ENCODE peak calls at places on chromosome 7, in four cellular contexts. Q is transverse colon, R is thyroid gland, W is right lobe of liver. S is an unnamed sample.

GRCh38 chr7:28435732-28436378 is 23.5 kb downstream of the CREB5 start:
- DNase-seq in Q (no peak), R (no peak), W (no peak), S (no peak)

GRCh38 chr7:46568420-46569116 is 647.5 kb upstream of the IGFBP3 start:
- DNase-seq in Q (peak; percentile 48), R (no peak), W (no peak), S (no peak)

GRCh38 chr7:131507592-131508331 is 48.7 kb downstream of the PODXL start:
- DNase-seq in Q (peak; percentile 87), R (peak; percentile 82), W (peak; percentile 90), S (peak; percentile 84)

GRCh38 chr7:128939861-128940410 is 2.2 kb downstream of the IRF5 start:
- DNase-seq in Q (peak; percentile 30), R (no peak), W (peak; percentile 55), S (no peak)

GRCh38 chr7:35185908-35186731 is 67.8 kb downstream of the TBX20 start:
- DNase-seq in Q (no peak), R (peak; percentile 22), W (no peak), S (no peak)

GRCh38 chr7:103983201-103983977 is 6.1 kb downstream of the RELN start:
- DNase-seq in Q (no peak), R (no peak), W (no peak), S (no peak)

GRCh38 chr7:139720705-139721231 is 57.0 kb downstream of the HIPK2 start:
- DNase-seq in Q (peak; percentile 50), R (no peak), W (no peak), S (peak; percentile 58)

GRCh38 chr7:6705959-6706665 is 635 bp downstream of the ZNF12 start:
- DNase-seq in Q (peak; percentile 16), R (peak; percentile 35), W (peak; percentile 61), S (peak; percentile 27)

GRCh38 chr7:7913506-7913905 is 55.1 kb upstream of the GLCCI1 start:
- DNase-seq in Q (no peak), R (no peak), W (no peak), S (no peak)

GRCh38 chr7:135147341-135147898 is 452 bp upstream of the TMEM140 start:
- DNase-seq in Q (no peak), R (no peak), W (no peak), S (no peak)

GRCh38 chr7:30921951-30922401 is 10.3 kb downstream of the AQP1 start:
- DNase-seq in Q (peak; percentile 6), R (peak; percentile 1), W (peak; percentile 37), S (peak; percentile 12)

GRCh38 chr7:39948375-39948774 is 1.7 kb upstream of the CDK13 start:
- DNase-seq in Q (peak; percentile 16), R (no peak), W (no peak), S (no peak)

GRCh38 chr7:38316733-38317360 is 43.4 kb upstream of the TARP start:
- DNase-seq in Q (no peak), R (no peak), W (no peak), S (no peak)

GRCh38 chr7:105643384-105643783 is 62.1 kb upstream of the EFCAB10 start:
- DNase-seq in Q (no peak), R (no peak), W (no peak), S (no peak)

GRCh38 chr7:43516581-43517342 is 66.1 kb upstream of the STK17A start:
- DNase-seq in Q (no peak), R (no peak), W (no peak), S (no peak)
- H3K27ac ChIP-seq in Q (no peak overlapping the region), R (no peak overlapping the region), W (no peak overlapping the region), S (no peak overlapping the region)

DNA sequence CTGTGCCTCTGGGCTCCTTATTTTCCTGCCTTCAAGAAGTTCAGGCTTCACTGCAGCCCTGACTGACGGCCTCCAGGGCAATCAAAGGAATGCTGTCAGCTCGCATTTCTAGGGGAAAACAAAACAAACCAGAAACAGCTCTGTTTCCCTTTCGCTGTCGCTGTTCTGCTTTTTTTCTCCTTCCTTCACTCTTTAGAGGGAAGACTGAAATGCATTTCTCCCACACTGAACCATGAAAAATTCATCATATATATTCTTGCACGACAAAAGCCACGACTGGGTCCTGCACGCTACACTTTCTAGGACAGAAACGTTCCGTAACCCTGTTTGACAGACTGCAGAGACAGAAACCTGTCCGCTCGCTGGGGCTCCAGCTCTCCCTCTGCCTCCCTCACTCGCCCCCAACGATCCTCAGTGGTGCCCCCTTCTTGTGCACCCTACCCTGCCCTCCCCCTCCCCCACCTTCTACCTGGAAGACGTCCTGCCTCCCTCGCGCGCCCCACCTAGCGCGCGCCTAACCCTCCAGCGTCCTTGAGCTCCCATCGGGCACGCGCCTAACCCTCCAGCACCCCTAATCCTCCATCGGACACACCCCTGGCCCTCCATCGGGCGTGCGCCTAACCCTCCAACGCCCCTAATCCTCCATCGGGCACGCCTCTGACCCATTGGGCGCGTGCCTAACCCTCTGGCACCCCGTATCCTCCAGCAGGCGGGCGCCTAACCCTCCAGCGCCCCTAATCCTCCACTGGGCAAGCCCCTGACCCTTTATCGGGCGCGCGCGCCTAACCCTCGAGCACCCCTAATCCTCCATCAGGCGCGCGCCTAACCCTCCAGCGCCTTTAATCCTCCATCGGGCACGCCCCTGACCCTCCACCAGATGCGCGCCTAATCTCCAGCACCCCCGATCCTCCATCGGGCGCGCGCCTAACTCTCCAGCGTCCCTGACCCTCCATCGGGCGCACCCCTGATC is 37.1 kb downstream of the SVOPL start:
- DNase-seq in Q (peak; percentile 25), R (peak; percentile 49), W (no peak), S (no peak)
- H3K4me3 ChIP-seq in Q (peak overlapping the region; percentile 32), R (no peak overlapping the region), W (peak overlapping the region; percentile 25), S (peak overlapping the region; percentile 31)

GRCh38 chr7:65235586-65235985 is 138.1 kb upstream of the ZNF92 start:
- DNase-seq in Q (no peak), R (no peak), W (no peak), S (no peak)

GRCh38 chr7:65239324-65239706 is 134.3 kb upstream of the ZNF92 start:
- DNase-seq in Q (no peak), R (no peak), W (no peak), S (no peak)

GRCh38 chr7:65238785-65239184 is 134.9 kb upstream of the ZNF92 start:
- DNase-seq in Q (no peak), R (no peak), W (no peak), S (no peak)

GRCh38 chr7:65239707-65240352 is 133.8 kb upstream of the ZNF92 start:
- DNase-seq in Q (no peak), R (peak; percentile 57), W (peak; percentile 66), S (no peak)
- TF ChIP-seq POLR2A in Q (no peak), R (no peak), W (no peak), S (no peak)

GRCh38 chr7:33814958-33815735 is 90.2 kb upstream of the BMPER start:
- DNase-seq in Q (no peak), R (no peak), W (no peak), S (no peak)
- H3K27ac ChIP-seq in Q (no peak overlapping the region), R (peak overlapping the region; percentile 41), W (peak overlapping the region; percentile 55), S (peak overlapping the region; percentile 34)

DNA sequence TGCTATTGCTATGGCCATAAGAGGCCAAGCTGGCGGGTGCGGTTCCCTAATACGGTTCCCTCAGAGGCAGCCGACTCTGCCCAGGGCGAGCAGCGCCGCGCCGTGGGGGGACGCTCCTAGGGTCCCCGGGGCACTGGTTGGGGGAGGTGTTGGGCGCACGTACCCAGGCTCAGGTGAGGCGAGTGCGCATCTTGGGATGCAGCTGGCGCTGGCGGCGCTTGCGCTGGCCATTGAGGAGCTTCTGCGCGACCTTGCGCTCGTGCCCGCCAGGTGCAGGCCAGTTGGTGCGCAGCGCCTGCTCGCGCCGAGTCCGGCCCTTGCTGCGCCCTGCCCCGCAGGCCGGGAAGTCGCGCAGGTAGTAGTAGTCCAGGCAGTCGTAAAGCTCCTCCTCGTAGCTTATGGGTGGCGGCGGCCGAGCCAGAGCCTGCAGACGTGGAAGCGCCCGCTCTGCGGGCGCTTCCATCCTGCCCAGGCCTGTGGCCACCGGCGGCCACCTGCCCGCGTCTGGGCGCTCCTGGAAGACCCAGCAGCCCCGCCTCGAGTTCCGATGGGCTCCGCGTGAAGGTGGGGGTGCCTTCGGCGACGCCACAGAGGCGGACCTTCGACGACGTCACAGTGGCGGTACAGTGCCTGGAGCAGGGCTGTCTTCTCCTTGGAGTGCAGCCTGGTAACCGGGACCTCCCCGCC is at the start of gene NUPR2:
- DNase-seq in Q (peak; percentile 11), R (peak; percentile 72), W (no peak), S (no peak)
- H3K4me3 ChIP-seq in Q (peak within 1 kb of the TSS; percentile 22), R (peak within 1 kb of the TSS; percentile 9), W (no peak within 1 kb of the TSS), S (no peak within 1 kb of the TSS)

DNA sequence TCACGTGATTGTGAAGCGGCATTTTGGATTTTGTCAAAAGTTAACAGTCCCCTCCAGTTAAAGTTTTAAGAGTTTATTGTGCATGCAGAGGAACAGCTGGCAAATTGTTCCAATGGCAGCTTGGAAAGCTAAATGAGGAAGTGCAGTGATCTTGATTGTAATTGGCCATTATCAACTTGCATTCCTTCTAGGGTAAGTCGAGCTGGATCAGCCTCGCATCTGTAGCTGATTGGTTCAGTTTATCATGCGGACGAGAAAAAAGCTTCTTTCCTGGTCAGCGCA is 566 bp downstream of the ZNF789 start:
- DNase-seq in Q (peak; percentile 26), R (no peak), W (no peak), S (no peak)
- TF ChIP-seq POLR2A in Q (no peak), R (no peak), W (no peak), S (no peak)

DNA sequence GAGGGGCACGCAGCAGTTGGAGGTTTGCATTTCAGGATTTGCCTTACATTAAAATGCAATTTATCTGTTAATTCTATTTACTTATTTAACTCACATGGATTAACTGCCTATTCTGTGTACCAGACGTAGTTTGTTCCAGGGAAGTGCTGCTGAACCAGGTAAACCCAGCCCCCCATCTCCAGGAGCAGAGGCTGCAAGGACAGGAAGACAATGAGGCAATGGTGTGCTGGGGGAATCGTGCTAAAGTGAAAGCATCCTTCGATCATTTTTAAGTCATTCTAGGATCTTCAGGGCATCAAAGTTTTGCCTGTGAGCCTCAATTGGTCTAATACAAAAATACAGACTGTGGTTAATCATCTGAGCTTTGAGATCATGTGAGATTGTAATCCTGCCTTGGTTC is 166.4 kb downstream of the DNAJB6 start:
- DNase-seq in Q (no peak), R (no peak), W (no peak), S (no peak)
- H3K27ac ChIP-seq in Q (no peak overlapping the region), R (peak overlapping the region; percentile 4), W (no peak overlapping the region), S (no peak overlapping the region)

S was measured in uterus.